ENCODE peak calls at places on chromosomes 7 and 10, in five cellular contexts. M is SK-N-SH, S is HepG2, U is GM12878, Q is K562. F is an unnamed sample.

GRCh38 chr7:16004661-16005060 is 318.2 kb upstream of the MEOX2 start:
- DNase-seq in M (no peak), S (no peak), U (no peak), Q (no peak), F (no peak)

GRCh38 chr7:41005381-41005901 is 697.4 kb downstream of the INHBA start:
- DNase-seq in M (no peak), S (no peak), U (no peak), Q (no peak), F (no peak)

GRCh38 chr10:71880425-71881306 is 29.6 kb upstream of the PSAP start:
- DNase-seq in M (peak), S (peak), U (no peak), Q (no peak), F (no peak)

GRCh38 chr10:68332259-68333057 is at the start of gene PBLD:
- DNase-seq in M (peak), S (peak), U (no peak), Q (peak), F (peak)

GRCh38 chr10:132560248-132560731 is 22.7 kb downstream of the INPP5A start:
- DNase-seq in M (no peak), S (no peak), U (no peak), Q (no peak), F (no peak)

GRCh38 chr10:110686941-110687340 is 42.8 kb downstream of the RBM20 start:
- DNase-seq in M (no peak), S (no peak), U (no peak), Q (no peak), F (no peak)

GRCh38 chr10:116421815-116422214 is 5.8 kb upstream of the PNLIPRP3 start:
- DNase-seq in M (no peak), S (no peak), U (no peak), Q (no peak), F (no peak)

GRCh38 chr10:58239561-58240169 is 28.0 kb downstream of the IPMK start:
- DNase-seq in M (no peak), S (no peak), U (no peak), Q (no peak), F (no peak)

GRCh38 chr7:128347573-128348147 is 4.0 kb upstream of the RBM28 start:
- DNase-seq in M (peak), S (peak), U (no peak), Q (peak), F (no peak)

GRCh38 chr10:15293862-15294835 is 76.9 kb downstream of the FAM171A1 start:
- DNase-seq in M (no peak), S (no peak), U (no peak), Q (no peak), F (no peak)

GRCh38 chr7:43664681-43665080 is 64.6 kb downstream of the COA1 start:
- DNase-seq in M (peak), S (no peak), U (no peak), Q (no peak), F (no peak)
- TF ChIP-seq POLR2AphosphoS5 in M (peak), S (no peak), U (no peak), Q (no peak), F (no peak)

GRCh38 chr10:64501807-64502206 is 980.6 kb downstream of the REEP3 start:
- DNase-seq in M (no peak), S (no peak), U (no peak), Q (no peak), F (no peak)

GRCh38 chr10:64502936-64503335 is 981.7 kb downstream of the REEP3 start:
- DNase-seq in M (no peak), S (no peak), U (no peak), Q (no peak), F (no peak)

GRCh38 chr10:64497306-64497705 is 976.1 kb downstream of the REEP3 start:
- DNase-seq in M (no peak), S (no peak), U (no peak), Q (no peak), F (no peak)
- TF ChIP-seq TAF1 in M (no peak), S (no peak), U (no peak), Q (no peak), F (no peak)

GRCh38 chr10:45375101-45375500 is 1.1 kb downstream of the ALOX5 start:
- DNase-seq in M (no peak), S (no peak), U (no peak), Q (no peak), F (no peak)

GRCh38 chr10:45373003-45373782 is 823 bp upstream of the ALOX5 start:
- DNase-seq in M (peak), S (no peak), U (no peak), Q (peak), F (peak)

GRCh38 chr10:45374451-45375052 is 536 bp downstream of the ALOX5 start:
- DNase-seq in M (no peak), S (no peak), U (no peak), Q (peak), F (no peak)

GRCh38 chr10:45372251-45372951 is 1.6 kb upstream of the ALOX5 start:
- DNase-seq in M (no peak), S (no peak), U (no peak), Q (no peak), F (no peak)

GRCh38 chr10:45373783-45374450 is at the start of gene ALOX5:
- DNase-seq in M (peak), S (no peak), U (no peak), Q (peak), F (peak)
- TF ChIP-seq POLR2AphosphoS5 in M (no peak), S (no peak), U (no peak), Q (no peak), F (no peak)

DNA sequence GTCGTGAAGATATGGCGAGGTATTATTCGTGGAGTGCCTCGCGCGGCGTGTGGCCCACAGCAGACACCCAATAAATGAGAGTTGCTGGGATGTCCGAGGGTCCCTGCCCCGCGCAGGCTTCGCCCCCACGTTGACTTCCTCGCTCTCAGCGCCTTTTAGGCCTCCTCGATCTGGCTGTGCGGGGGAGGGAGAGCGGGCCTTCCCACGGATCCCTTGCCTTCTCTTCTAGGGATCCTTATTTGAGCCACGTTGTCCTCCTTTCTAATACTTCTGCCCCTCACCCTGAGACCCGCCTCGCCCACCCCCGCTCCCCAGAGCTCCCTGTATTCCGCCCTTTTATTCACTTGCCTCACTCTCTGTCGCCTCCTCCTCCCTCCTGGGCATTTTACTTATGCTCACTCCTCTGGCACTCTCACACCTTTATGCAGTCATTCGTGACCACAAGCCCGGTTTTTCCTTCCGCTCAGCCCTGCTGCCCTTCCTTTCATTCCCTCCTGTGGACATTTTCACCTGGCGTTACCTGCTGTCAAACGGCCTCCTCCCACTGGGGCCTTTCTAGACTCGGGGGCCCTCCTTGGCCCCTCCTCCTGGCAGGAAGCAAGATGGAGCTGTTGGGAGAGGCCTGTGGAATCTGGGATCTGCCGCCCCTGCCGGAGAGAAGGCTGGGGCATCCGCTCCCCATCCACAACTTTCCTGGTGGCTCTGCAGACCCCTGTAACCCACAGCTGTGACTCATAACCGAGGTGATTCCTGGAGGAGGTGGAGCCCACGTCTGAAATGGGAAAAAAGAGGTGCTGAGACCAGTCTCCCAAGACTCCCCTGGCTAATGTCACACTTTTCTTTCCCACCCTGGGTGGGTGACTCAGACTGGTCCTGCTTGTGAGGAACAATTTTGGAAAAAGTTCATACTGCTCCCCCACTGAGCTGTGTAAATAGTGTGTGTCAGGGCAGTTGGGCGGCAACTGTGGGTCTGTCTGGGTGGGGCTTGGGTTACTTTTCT is 1.0 kb downstream of the VCL start:
- DNase-seq in M (peak), S (peak), U (no peak), Q (peak), F (no peak)
- TF ChIP-seq TAF1 in M (no peak), S (no peak), U (peak), Q (no peak), F (no peak)

GRCh38 chr10:5274795-5275194 is 78.2 kb downstream of the AKR1C4 start:
- DNase-seq in M (no peak), S (no peak), U (no peak), Q (no peak), F (no peak)
- TF ChIP-seq POLR2AphosphoS5 in M (no peak), S (no peak), U (no peak), Q (no peak), F (no peak)

GRCh38 chr10:326350-326749 is 191.1 kb downstream of the ZMYND11 start:
- DNase-seq in M (no peak), S (no peak), U (no peak), Q (no peak), F (no peak)
- TF ChIP-seq TAF1 in M (no peak), S (no peak), U (no peak), Q (no peak), F (no peak)

GRCh38 chr7:27936244-27937102 is 196.5 kb downstream of the TAX1BP1 start:
- DNase-seq in M (no peak), S (no peak), U (no peak), Q (no peak), F (no peak)
- TF ChIP-seq POLR2AphosphoS5 in M (no peak), S (no peak), U (no peak), Q (no peak), F (no peak)

F was measured in GM12891.